ENCODE peak calls at places on chromosome 11, in ten cellular contexts. T is AG04450; D is SJSA1; Z is OCI-LY7; M is T-helper 2 cell; I is effector CD4-positive, alpha-beta T cell; P is activated CD4-positive, alpha-beta T cell treated with anti-CD3 and anti-CD28 coated beads for 24 hours; G is Right ventricle myocardium superior; Q is GM12865; A is activated CD8-positive, alpha-beta memory T cell treated with anti-CD3 and anti-CD28 coated beads for 24 hours. N is an unnamed sample.
A peak's percentile ranks its signal among the peaks of the same experiment; 100 is the strongest.

GRCh38 chr11:104663190-104664140 is 234.8 kb downstream of the CASP12 start:
- DNase-seq in T (no peak), D (peak; percentile 10), Z (no peak), M (no peak), I (no peak), P (no peak), G (no peak), Q (no peak), A (no peak), N (peak; percentile 8)

GRCh38 chr11:38476808-38477565 is 1879.0 kb upstream of the RAG2 start:
- DNase-seq in T (no peak), D (peak; percentile 56), Z (no peak), M (no peak), I (no peak), P (no peak), G (no peak), Q (no peak), A (no peak), N (no peak)

GRCh38 chr11:1050581-1051355 is 14.2 kb upstream of the MUC6 start:
- DNase-seq in T (no peak), D (no peak), Z (peak; percentile 79), M (peak; percentile 43), I (peak; percentile 60), P (peak; percentile 65), G (peak; percentile 74), Q (peak; percentile 80), A (peak; percentile 89), N (no peak)

GRCh38 chr11:116830184-116830912 is 641 bp downstream of the APOC3 start:
- DNase-seq in T (no peak), D (no peak), Z (no peak), M (no peak), I (no peak), P (no peak), G (no peak), Q (no peak), A (no peak), N (no peak)

GRCh38 chr11:69636512-69636866 is 4.5 kb upstream of the CCND1 start:
- DNase-seq in T (peak; percentile 86), D (peak; percentile 78), Z (no peak), M (no peak), I (no peak), P (no peak), G (peak; percentile 85), Q (no peak), A (no peak), N (no peak)

GRCh38 chr11:116179346-116179850 is 593.4 kb downstream of the BUD13 start:
- DNase-seq in T (no peak), D (no peak), Z (no peak), M (no peak), I (no peak), P (no peak), G (no peak), Q (peak; percentile 3), A (no peak), N (no peak)

GRCh38 chr11:68047437-68048290 is 8.8 kb downstream of the TCIRG1 start:
- DNase-seq in T (no peak), D (no peak), Z (no peak), M (no peak), I (no peak), P (no peak), G (no peak), Q (no peak), A (no peak), N (no peak)

GRCh38 chr11:76086713-76087635 is 119.3 kb downstream of the WNT11 start:
- DNase-seq in T (peak; percentile 69), D (peak; percentile 6), Z (no peak), M (no peak), I (no peak), P (no peak), G (no peak), Q (no peak), A (no peak), N (peak; percentile 10)

GRCh38 chr11:119160151-119160550 is 8.4 kb upstream of the NLRX1 start:
- DNase-seq in T (no peak), D (no peak), Z (no peak), M (no peak), I (no peak), P (no peak), G (no peak), Q (no peak), A (no peak), N (no peak)

GRCh38 chr11:112163875-112164521 is at the start of gene IL18:
- DNase-seq in T (no peak), D (no peak), Z (no peak), M (no peak), I (no peak), P (no peak), G (peak; percentile 58), Q (no peak), A (no peak), N (no peak)

GRCh38 chr11:131235328-131236298 is 134.8 kb upstream of the NTM start:
- DNase-seq in T (no peak), D (no peak), Z (no peak), M (no peak), I (no peak), P (no peak), G (no peak), Q (no peak), A (no peak), N (no peak)

GRCh38 chr11:116517077-116517476 is 255.7 kb downstream of the BUD13 start:
- DNase-seq in T (no peak), D (no peak), Z (no peak), M (no peak), I (no peak), P (no peak), G (no peak), Q (no peak), A (no peak), N (no peak)

GRCh38 chr11:111370902-111371578 is 8.0 kb downstream of the POU2AF1 start:
- DNase-seq in T (no peak), D (no peak), Z (no peak), M (no peak), I (no peak), P (no peak), G (no peak), Q (peak; percentile 85), A (no peak), N (no peak)

N was measured in T1000.